ENCODE peak calls at places on chromosomes 2 and 18, in five cellular contexts. D, A, O, I and V are unnamed samples.

GRCh38 chr2:239222346-239223028 is 178.3 kb downstream of the HDAC4 start:
- DNase-seq in D (no peak), A (no peak), O (no peak), I (no peak), V (no peak)

GRCh38 chr2:134919360-134920210 is 963 bp downstream of the CCNT2 start:
- DNase-seq in D (no peak), O (peak), I (no peak), A (no peak), V (peak)

GRCh38 chr2:234555161-234555560 is 58.3 kb upstream of the ARL4C start:
- DNase-seq in A (no peak), O (no peak), D (no peak), I (no peak), V (no peak)

GRCh38 chr2:1538663-1539062 is 125.4 kb downstream of the TPO start:
- DNase-seq in A (no peak), I (peak), O (peak), D (peak), V (peak)

GRCh38 chr18:76875390-76876330 is 53.3 kb downstream of the ZNF236 start:
- DNase-seq in A (no peak), O (peak), I (no peak), D (peak), V (peak)

GRCh38 chr2:70942900-70943871 is 7.5 kb downstream of the ATP6V1B1 start:
- DNase-seq in I (no peak), O (no peak), D (no peak), A (no peak), V (no peak)

GRCh38 chr2:31420936-31421335 is 6.4 kb upstream of the XDH start:
- DNase-seq in O (no peak), I (no peak), D (no peak), A (no peak), V (no peak)

GRCh38 chr2:156399224-156399949 is 36.8 kb upstream of the GPD2 start:
- DNase-seq in A (no peak), I (no peak), O (no peak), D (no peak), V (peak)

GRCh38 chr2:190205643-190206042 is 114.0 kb downstream of the HIBCH start:
- DNase-seq in O (no peak), A (no peak), D (no peak), I (no peak), V (no peak)

GRCh38 chr2:170822292-170822884 is 5.7 kb downstream of the GAD1 start:
- DNase-seq in I (no peak), O (no peak), A (no peak), D (no peak), V (no peak)

GRCh38 chr2:150125708-150126107 is 361.8 kb downstream of the RND3 start:
- DNase-seq in O (no peak), A (no peak), I (no peak), D (no peak), V (no peak)

GRCh38 chr2:66512626-66513025 is 77.7 kb downstream of the MEIS1 start:
- DNase-seq in D (no peak), I (no peak), O (no peak), A (no peak), V (no peak)

GRCh38 chr2:233156001-233156400 is 95.5 kb upstream of the ATG16L1 start:
- DNase-seq in O (no peak), I (no peak), D (no peak), A (no peak), V (no peak)

GRCh38 chr2:233148354-233148753 is 88.2 kb downstream of the INPP5D start:
- DNase-seq in I (no peak), D (no peak), A (no peak), O (no peak), V (no peak)

GRCh38 chr2:233153146-233153798 is 93.1 kb downstream of the INPP5D start:
- DNase-seq in A (no peak), D (no peak), O (no peak), I (no peak), V (no peak)

GRCh38 chr2:233147829-233148167 is 87.7 kb downstream of the INPP5D start:
- DNase-seq in A (no peak), O (no peak), D (no peak), I (no peak), V (no peak)

DNA sequence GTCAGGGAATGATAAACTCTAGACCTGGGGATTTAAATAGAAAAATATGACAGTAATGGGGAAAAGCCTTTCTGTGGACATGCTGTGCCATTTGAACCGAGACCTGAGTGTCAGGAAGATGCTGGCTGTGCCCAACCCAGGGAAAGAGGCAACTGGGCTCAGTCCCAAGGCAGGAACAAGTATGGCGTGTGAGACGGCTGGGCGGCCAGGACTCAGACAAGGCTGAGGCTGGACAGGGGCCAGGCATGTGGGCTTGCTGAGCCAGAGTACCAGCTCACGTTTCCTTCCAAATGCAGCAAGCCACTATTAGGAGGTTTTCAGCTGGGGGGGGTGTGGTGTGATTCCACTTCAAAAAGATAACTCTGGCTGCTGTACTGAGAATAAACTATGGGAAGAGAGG is 92.4 kb downstream of the INPP5D start:
- DNase-seq in D (no peak), I (no peak), A (no peak), O (no peak), V (no peak)
- TF ChIP-seq SUZ12 in D (no peak), I (no peak), A (no peak), O (no peak), V (no peak)

GRCh38 chr2:217440000-217440399 is 562.8 kb downstream of the TNS1 start:
- DNase-seq in I (no peak), A (no peak), O (no peak), D (no peak), V (no peak)
- TF ChIP-seq SUZ12 in I (no peak), A (no peak), O (no peak), D (no peak), V (no peak)

GRCh38 chr2:20381457-20381856 is 30.8 kb upstream of the PUM2 start:
- DNase-seq in A (no peak), I (peak), O (peak), D (peak), V (peak)

GRCh38 chr2:20374919-20375318 is 24.3 kb upstream of the PUM2 start:
- DNase-seq in D (no peak), O (no peak), A (no peak), I (no peak), V (no peak)

GRCh38 chr2:20378341-20378740 is 27.7 kb upstream of the PUM2 start:
- DNase-seq in D (no peak), O (no peak), A (no peak), I (no peak), V (no peak)

GRCh38 chr2:20377738-20378137 is 27.1 kb upstream of the PUM2 start:
- DNase-seq in I (no peak), O (no peak), A (no peak), D (no peak), V (no peak)

GRCh38 chr2:20378891-20379519 is 28.4 kb upstream of the PUM2 start:
- DNase-seq in I (peak), A (no peak), D (peak), O (peak), V (peak)
- TF ChIP-seq SUZ12 in I (no peak), A (no peak), D (no peak), O (no peak), V (no peak)

GRCh38 chr2:125643128-125643527 is 1012.8 kb upstream of the GYPC start:
- DNase-seq in O (no peak), A (peak), I (no peak), D (no peak), V (no peak)
- TF ChIP-seq SUZ12 in O (no peak), A (no peak), I (no peak), D (no peak), V (no peak)

GRCh38 chr2:121698318-121698930 is 38.3 kb downstream of the NIFK start:
- DNase-seq in I (no peak), D (no peak), A (no peak), O (no peak), V (no peak)
- TF ChIP-seq SUZ12 in I (no peak), D (no peak), A (no peak), O (no peak), V (no peak)

GRCh38 chr2:226063704-226064390 is 664.3 kb downstream of the NYAP2 start:
- DNase-seq in A (no peak), D (no peak), O (no peak), I (no peak), V (no peak)
- TF ChIP-seq SUZ12 in A (no peak), D (no peak), O (no peak), I (no peak), V (no peak)

GRCh38 chr2:45778720-45779171 is 127.3 kb downstream of the PRKCE start:
- DNase-seq in O (peak), A (peak), I (peak), D (peak), V (peak)

GRCh38 chr2:45773909-45774308 is 122.4 kb downstream of the PRKCE start:
- DNase-seq in I (no peak), O (no peak), A (no peak), D (no peak), V (no peak)

GRCh38 chr2:45777996-45778719 is 126.7 kb downstream of the PRKCE start:
- DNase-seq in A (no peak), D (no peak), I (no peak), O (no peak), V (no peak)

GRCh38 chr2:45774688-45775244 is 123.3 kb downstream of the PRKCE start:
- DNase-seq in D (no peak), I (no peak), A (no peak), O (no peak), V (no peak)

DNA sequence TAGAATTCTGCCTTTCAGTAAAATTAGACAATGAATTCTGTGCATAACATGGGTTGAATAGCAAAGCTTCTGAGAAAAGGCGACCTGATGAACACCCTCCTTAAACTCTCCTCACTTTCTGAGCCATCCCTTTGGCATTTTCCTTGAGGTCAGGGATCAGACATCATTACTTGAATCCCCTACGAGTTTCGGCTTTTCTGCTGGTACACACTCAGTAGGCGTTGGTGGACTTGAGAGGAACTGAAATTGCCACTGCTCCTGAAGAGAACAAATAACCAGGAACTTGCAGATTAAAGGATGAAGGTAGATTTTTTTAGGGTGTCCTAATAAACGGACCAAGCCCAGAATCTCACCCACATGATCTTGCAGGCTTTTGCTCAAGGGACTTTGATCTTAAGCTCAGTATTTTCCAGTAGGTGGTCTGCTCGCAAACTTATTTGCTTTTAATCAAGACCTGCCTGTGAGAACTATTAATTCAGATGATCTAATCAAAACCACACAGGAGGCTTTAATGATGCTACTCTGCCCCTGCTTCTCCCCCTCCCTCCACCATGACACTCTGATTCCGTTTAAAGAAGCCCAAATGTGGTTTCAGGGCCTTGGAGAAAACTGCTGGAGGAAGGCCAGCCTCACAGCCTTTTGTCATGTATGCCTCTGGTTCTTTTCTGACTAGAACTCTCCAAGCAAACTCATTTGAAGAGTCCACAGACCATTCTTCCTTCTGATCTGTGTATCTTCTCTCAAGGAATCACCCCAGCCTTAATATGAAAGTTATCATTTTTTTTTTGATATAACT is 124.9 kb downstream of the PRKCE start:
- DNase-seq in D (no peak), I (no peak), O (no peak), A (no peak), V (no peak)
- TF ChIP-seq SUZ12 in D (no peak), I (no peak), O (no peak), A (no peak), V (no peak)

DNA sequence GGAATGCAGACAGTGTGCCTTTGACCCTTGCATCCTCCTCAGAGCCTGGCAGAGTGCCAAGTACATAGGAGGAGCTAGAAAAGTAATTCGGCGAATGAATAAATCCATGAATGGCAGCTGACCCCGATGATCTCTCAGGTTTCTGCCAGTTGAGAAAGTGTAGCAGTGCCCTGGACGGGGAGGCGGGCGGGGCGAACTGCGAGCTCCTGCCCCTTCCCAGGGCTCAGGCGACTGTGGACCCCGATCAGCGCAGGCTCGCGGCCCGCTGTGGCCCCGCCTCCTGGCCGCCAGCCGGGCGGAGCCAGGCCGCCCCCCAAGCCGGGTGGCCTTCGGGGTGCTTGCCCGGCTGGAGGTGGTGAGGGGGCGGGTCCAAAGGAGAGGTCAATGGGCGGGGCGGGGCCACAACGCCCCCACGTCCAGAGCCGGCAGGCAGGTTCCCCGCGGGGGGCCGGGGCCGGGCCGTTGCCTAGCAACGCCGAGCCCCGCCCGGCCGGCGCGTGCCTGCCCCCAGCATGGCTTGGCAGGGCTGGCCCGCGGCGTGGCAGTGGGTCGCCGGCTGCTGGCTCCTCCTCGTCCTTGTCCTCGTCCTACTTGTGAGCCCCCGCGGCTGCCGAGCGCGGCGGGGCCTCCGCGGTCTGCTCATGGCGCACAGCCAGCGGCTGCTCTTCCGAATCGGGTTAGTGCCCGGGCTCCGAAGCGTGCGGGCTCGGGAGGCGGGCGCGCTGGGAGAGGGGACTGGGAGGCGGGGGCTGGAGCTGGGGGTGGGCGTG is 30.6 kb upstream of the TMBIM1 start:
- DNase-seq in I (peak), A (no peak), D (peak), O (peak), V (peak)
- TF ChIP-seq SUZ12 in I (no peak), A (no peak), D (no peak), O (no peak), V (no peak)

GRCh38 chr2:73177645-73178255 is 24.6 kb upstream of the NOTO start:
- DNase-seq in D (no peak), A (no peak), I (no peak), O (no peak), V (no peak)

GRCh38 chr2:73174941-73175662 is 27.3 kb upstream of the NOTO start:
- DNase-seq in D (no peak), O (no peak), I (no peak), A (no peak), V (no peak)

GRCh38 chr2:73175663-73176204 is 26.6 kb upstream of the NOTO start:
- DNase-seq in O (no peak), I (no peak), D (peak), A (no peak), V (peak)

GRCh38 chr2:73176205-73176880 is 26.0 kb upstream of the NOTO start:
- DNase-seq in O (no peak), A (no peak), D (peak), I (no peak), V (no peak)

GRCh38 chr2:73176881-73177644 is 25.3 kb upstream of the NOTO start:
- DNase-seq in A (no peak), O (peak), D (peak), I (peak), V (peak)
- TF ChIP-seq SUZ12 in A (no peak), O (no peak), D (no peak), I (peak), V (no peak)